ENCODE peak calls at places on chromosomes 1 and 21, in ten cellular contexts. S is NCI-H1694 treated with DMSO at 0.1 percent for 48 hours; T is immature natural killer cell; W is activated T-cell treated with anti-CD3 and anti-CD28 coated beads for 1 hour; K is CD4-positive, alpha-beta memory T cell; E is B cell; F is ovary; D is RPMI7951; J is SW480; G is stimulated activated CD8-positive, alpha-beta memory T cell treated with anti-CD3 and anti-CD28 coated beads, Interleukin-2, amount 100 ng/mL, for 1 hour. P is an unnamed sample.

GRCh38 chr21:15552914-15553491 is 176.8 kb upstream of the USP25 start:
- DNase-seq in J (peak), F (no peak), D (no peak), K (peak), G (no peak), W (no peak), E (peak), T (peak), S (no peak), P (no peak)

GRCh38 chr1:93979718-93980319 is 70.6 kb upstream of the GCLM start:
- DNase-seq in K (no peak), J (no peak), E (no peak), F (peak), T (no peak), G (no peak), S (peak), D (peak), W (no peak), P (peak)

GRCh38 chr21:26686278-26686677 is 113.2 kb upstream of the CYYR1 start:
- DNase-seq in J (peak), K (peak), T (no peak), F (no peak), G (no peak), S (no peak), D (peak), E (peak), W (no peak), P (peak)

GRCh38 chr1:209805875-209806760 is at the start of gene IRF6:
- DNase-seq in S (no peak), W (peak), F (peak), D (peak), K (peak), G (peak), J (peak), E (peak), T (peak), P (peak)

GRCh38 chr21:39014751-39015150 is 168.5 kb downstream of the PSMG1 start:
- DNase-seq in T (no peak), S (no peak), E (no peak), J (no peak), W (no peak), F (no peak), K (no peak), G (no peak), D (peak), P (no peak)

GRCh38 chr1:117757668-117758067 is 151.8 kb downstream of the TENT5C start:
- DNase-seq in K (no peak), W (no peak), J (no peak), S (no peak), T (no peak), G (no peak), D (peak), F (no peak), E (no peak), P (no peak)

GRCh38 chr1:116537439-116537838 is 33.4 kb downstream of the CD58 start:
- DNase-seq in J (no peak), S (no peak), E (no peak), D (peak), G (no peak), F (no peak), K (no peak), T (no peak), W (no peak), P (no peak)

GRCh38 chr1:32903991-32904776 is 3.0 kb upstream of the TMEM54 start:
- DNase-seq in T (no peak), F (no peak), J (no peak), D (no peak), G (no peak), E (no peak), W (no peak), K (no peak), S (no peak), P (no peak)

GRCh38 chr1:175155473-175155856 is 37.1 kb downstream of the KIAA0040 start:
- DNase-seq in W (no peak), T (no peak), D (no peak), E (no peak), S (no peak), G (no peak), F (no peak), K (no peak), J (no peak), P (no peak)

GRCh38 chr1:26733982-26734381 is 38.2 kb downstream of the ARID1A start:
- DNase-seq in F (no peak), J (no peak), G (no peak), D (peak), S (no peak), E (no peak), K (peak), W (no peak), T (peak), P (no peak)

GRCh38 chr1:228530951-228531731 is 44.0 kb downstream of the RNF187 start:
- DNase-seq in F (no peak), K (no peak), G (no peak), J (no peak), S (no peak), D (no peak), T (no peak), E (no peak), W (no peak), P (no peak)

GRCh38 chr1:160371346-160371631 is 4.4 kb downstream of the NHLH1 start:
- DNase-seq in W (no peak), F (no peak), G (no peak), D (no peak), K (no peak), J (no peak), T (no peak), S (no peak), E (no peak), P (no peak)

GRCh38 chr1:40723196-40723955 is 31.9 kb downstream of the NFYC start:
- DNase-seq in G (no peak), J (no peak), W (no peak), D (no peak), S (no peak), K (no peak), E (no peak), T (no peak), F (no peak), P (no peak)

GRCh38 chr1:215523128-215523861 is 43.8 kb upstream of the KCTD3 start:
- DNase-seq in D (no peak), S (peak), K (no peak), G (no peak), W (no peak), T (no peak), F (no peak), E (no peak), J (no peak), P (no peak)

GRCh38 chr1:15337656-15338402 is 71.9 kb upstream of the EFHD2 start:
- DNase-seq in S (no peak), K (no peak), E (no peak), J (peak), F (no peak), D (peak), G (no peak), W (no peak), T (peak), P (no peak)

GRCh38 chr1:47558601-47559593 is 121.1 kb downstream of the FOXD2 start:
- DNase-seq in S (no peak), D (no peak), K (no peak), E (no peak), G (no peak), T (no peak), J (no peak), W (no peak), F (no peak), P (no peak)

GRCh38 chr1:82317671-82318070 is 516.9 kb downstream of the ADGRL2 start:
- DNase-seq in J (no peak), F (no peak), E (no peak), K (no peak), D (peak), T (no peak), S (no peak), W (no peak), G (no peak), P (no peak)

GRCh38 chr1:224059897-224060462 is 53.9 kb upstream of the FBXO28 start:
- DNase-seq in D (no peak), F (no peak), E (no peak), K (no peak), W (no peak), S (no peak), G (no peak), J (no peak), T (no peak), P (no peak)

GRCh38 chr1:1614204-1614953 is 921 bp upstream of the MIB2 start:
- DNase-seq in E (no peak), W (no peak), K (peak), S (no peak), F (peak), J (no peak), D (peak), T (peak), G (no peak), P (no peak)

GRCh38 chr1:168506204-168506819 is 37.5 kb downstream of the XCL2 start:
- DNase-seq in K (no peak), G (no peak), J (no peak), F (no peak), D (peak), W (no peak), T (no peak), E (no peak), S (no peak), P (no peak)

GRCh38 chr1:27391511-27392095 is 819 bp upstream of the GPR3 start:
- DNase-seq in D (peak), W (no peak), G (no peak), E (peak), J (no peak), S (no peak), F (peak), T (no peak), K (no peak), P (peak)

GRCh38 chr1:93980320-93980744 is 71.1 kb upstream of the GCLM start:
- DNase-seq in T (no peak), G (no peak), J (no peak), D (peak), S (peak), F (no peak), K (no peak), E (no peak), W (no peak), P (no peak)

GRCh38 chr1:245673920-245674414 is 519.2 kb downstream of the KIF26B start:
- DNase-seq in K (no peak), S (no peak), J (no peak), T (no peak), E (peak), D (no peak), F (no peak), W (no peak), G (no peak), P (no peak)

GRCh38 chr1:17828991-17829390 is 73.9 kb downstream of the ACTL8 start:
- DNase-seq in W (no peak), J (no peak), T (no peak), E (no peak), F (no peak), S (no peak), D (no peak), G (no peak), K (no peak), P (no peak)

GRCh38 chr21:36747815-36748381 is 49.0 kb downstream of the SIM2 start:
- DNase-seq in E (no peak), D (no peak), F (no peak), G (no peak), S (no peak), J (peak), T (peak), W (no peak), K (no peak), P (peak)

GRCh38 chr21:43917515-43918384 is 52.7 kb downstream of the AGPAT3 start:
- DNase-seq in F (no peak), D (no peak), T (peak), J (no peak), E (peak), G (no peak), W (no peak), S (no peak), K (no peak), P (no peak)

GRCh38 chr1:160217466-160218165 is 12.4 kb downstream of the PEA15 start:
- DNase-seq in E (no peak), J (no peak), T (no peak), G (no peak), W (no peak), F (peak), D (no peak), S (no peak), K (no peak), P (peak)

GRCh38 chr1:21368514-21369289 is 71.2 kb upstream of the NBPF3 start:
- DNase-seq in E (peak), T (peak), W (peak), D (peak), K (peak), J (peak), F (peak), G (peak), S (peak), P (peak)

GRCh38 chr1:217506878-217507277 is 124.0 kb downstream of the GPATCH2 start:
- DNase-seq in T (no peak), K (no peak), J (no peak), W (no peak), E (no peak), F (no peak), D (no peak), S (no peak), G (no peak), P (no peak)

GRCh38 chr1:198959676-198960075 is 320.8 kb downstream of the PTPRC start:
- DNase-seq in S (no peak), G (no peak), E (no peak), D (no peak), W (no peak), K (no peak), J (no peak), F (no peak), T (no peak), P (no peak)

GRCh38 chr21:36237441-36237840 is 80.8 kb downstream of the DOP1B start:
- DNase-seq in G (no peak), E (no peak), W (no peak), F (no peak), J (no peak), T (no peak), D (no peak), K (no peak), S (no peak), P (no peak)